ENCODE peak calls at places on chromosomes 1 and 21, in nine cellular contexts. L is heart left ventricle; U is GM19239; H is stimulated activated CD4-positive, alpha-beta T cell treated with anti-CD3 and anti-CD28 coated beads, TNF-alpha, amount 100 ng/mL, for 4 hours; J is astrocyte; F is HT1080; A is central memory CD4-positive, alpha-beta T cell; N is C1 segment of cervical spinal cord; P is A172. Z is an unnamed sample.

GRCh38 chr21:29801122-29801521 is 138.7 kb downstream of the GRIK1 start:
- DNase-seq in U (no peak), P (no peak), N (no peak), A (no peak), J (no peak), H (no peak), F (no peak), L (no peak), Z (no peak)

GRCh38 chr1:240000634-240001033 is 91.0 kb upstream of the FMN2 start:
- DNase-seq in U (no peak), N (no peak), H (no peak), L (no peak), P (peak), A (no peak), J (peak), F (no peak), Z (no peak)

GRCh38 chr1:50369830-50370229 is 53.4 kb downstream of the DMRTA2 start:
- DNase-seq in N (no peak), J (no peak), U (no peak), L (no peak), A (no peak), F (no peak), P (no peak), H (no peak), Z (no peak)

GRCh38 chr1:54342306-54342705 is 63.9 kb downstream of the SSBP3 start:
- DNase-seq in F (no peak), U (no peak), L (no peak), J (no peak), H (no peak), N (no peak), P (no peak), A (no peak), Z (peak)

GRCh38 chr1:156067262-156067661 is 6.3 kb downstream of the RAB25 start:
- DNase-seq in P (no peak), A (no peak), L (no peak), H (no peak), U (no peak), N (no peak), J (no peak), F (peak), Z (no peak)

GRCh38 chr1:214422137-214422671 is 129.2 kb downstream of the PTPN14 start:
- DNase-seq in F (peak), U (no peak), L (no peak), A (no peak), H (no peak), J (peak), N (no peak), P (peak), Z (no peak)

GRCh38 chr1:204104331-204105222 is 31.7 kb downstream of the SOX13 start:
- DNase-seq in L (peak), A (peak), P (peak), F (peak), J (peak), U (no peak), N (no peak), H (no peak), Z (peak)

GRCh38 chr1:149962039-149962647 is 25.5 kb upstream of the MTMR11 start:
- DNase-seq in F (peak), L (peak), U (peak), N (peak), J (peak), A (peak), P (peak), H (no peak), Z (no peak)

GRCh38 chr1:171083222-171083621 is 7.5 kb upstream of the FMO3 start:
- DNase-seq in N (no peak), P (no peak), U (no peak), F (no peak), L (no peak), A (no peak), J (no peak), H (no peak), Z (no peak)

GRCh38 chr1:218330043-218330623 is 15.0 kb upstream of the TGFB2 start:
- DNase-seq in A (peak), N (no peak), L (no peak), P (peak), J (peak), U (no peak), F (peak), H (no peak), Z (no peak)

GRCh38 chr1:88612299-88612698 is 71.8 kb upstream of the PKN2 start:
- DNase-seq in F (no peak), P (no peak), L (no peak), J (no peak), A (no peak), U (no peak), H (no peak), N (no peak), Z (peak)